ENCODE peak calls at places on chromosomes 5 and 9, in five cellular contexts. T is pancreas; O is activated CD4-positive, CD25-positive, alpha-beta regulatory T cell treated with anti-CD3 and anti-CD28 coated beads, Interleukin-2, amount 50 U/mL, for 24 hours; H is upper lobe of right lung; A is CD4-positive, CD25-positive, alpha-beta regulatory T cell. R is an unnamed sample.

GRCh38 chr5:173020154-173020581 is 36.0 kb upstream of the CREBRF start:
- ATAC-seq in T (no peak), O (no peak), H (no peak), A (no peak), R (no peak)

GRCh38 chr5:62268239-62268638 is 37.8 kb upstream of the KIF2A start:
- ATAC-seq in T (peak), O (peak), H (peak), A (no peak), R (no peak)

GRCh38 chr5:44945743-44946142 is 137.0 kb downstream of the MRPS30 start:
- ATAC-seq in T (no peak), O (no peak), H (no peak), A (no peak), R (no peak)

GRCh38 chr9:4855861-4856260 is 63.1 kb downstream of the RCL1 start:
- ATAC-seq in T (peak), O (no peak), H (peak), A (no peak), R (no peak)

GRCh38 chr9:2816476-2817141 is 27.3 kb downstream of the PUM3 start:
- ATAC-seq in T (peak), O (peak), H (peak), A (no peak), R (peak)

GRCh38 chr9:116990592-116990991 is 303.5 kb downstream of the TRIM32 start:
- ATAC-seq in T (no peak), O (no peak), H (no peak), A (no peak), R (no peak)

GRCh38 chr5:43338856-43339255 is 25.6 kb upstream of the HMGCS1 start:
- ATAC-seq in T (no peak), O (no peak), H (peak), A (no peak), R (no peak)

GRCh38 chr9:88579363-88579715 is 44.4 kb downstream of the NXNL2 start:
- ATAC-seq in T (no peak), O (no peak), H (no peak), A (no peak), R (no peak)

GRCh38 chr5:93723005-93723404 is 18.4 kb downstream of the POU5F2 start:
- ATAC-seq in T (peak), O (no peak), H (no peak), A (no peak), R (no peak)

GRCh38 chr9:2448193-2448738 is 173.3 kb upstream of the VLDLR start:
- ATAC-seq in T (no peak), O (no peak), H (no peak), A (no peak), R (no peak)

GRCh38 chr5:159441441-159441840 is 111.2 kb upstream of the IL12B start:
- ATAC-seq in T (peak), O (no peak), H (peak), A (no peak), R (no peak)

GRCh38 chr5:11398728-11399127 is 505.5 kb downstream of the CTNND2 start:
- ATAC-seq in T (no peak), O (no peak), H (no peak), A (no peak), R (no peak)

GRCh38 chr5:132456553-132457361 is 33.8 kb downstream of the IRF1 start:
- ATAC-seq in T (peak), O (peak), H (peak), A (peak), R (peak)

GRCh38 chr9:128940271-128940921 is 7.0 kb downstream of the DOLK start:
- ATAC-seq in T (no peak), O (no peak), H (peak), A (no peak), R (peak)

GRCh38 chr5:36717131-36717530 is 110.7 kb downstream of the SLC1A3 start:
- ATAC-seq in T (no peak), O (no peak), H (no peak), A (no peak), R (no peak)

GRCh38 chr5:138660051-138660572 is 84.9 kb upstream of the HSPA9 start:
- ATAC-seq in T (no peak), O (peak), H (no peak), A (no peak), R (no peak)

GRCh38 chr9:14302405-14302804 is 11.5 kb downstream of the NFIB start:
- ATAC-seq in T (peak), O (no peak), H (no peak), A (no peak), R (no peak)

GRCh38 chr5:146967646-146968045 is 89.1 kb upstream of the PPP2R2B start:
- ATAC-seq in T (no peak), O (no peak), H (no peak), A (no peak), R (no peak)

GRCh38 chr5:166957763-166958162 is 1333.7 kb upstream of the WWC1 start:
- ATAC-seq in T (peak), O (no peak), H (no peak), A (no peak), R (no peak)

GRCh38 chr5:61184708-61185107 is 22.4 kb upstream of the SMIM15 start:
- ATAC-seq in T (no peak), O (no peak), H (peak), A (no peak), R (no peak)

GRCh38 chr9:85200726-85201402 is 531.3 kb downstream of the NTRK2 start:
- ATAC-seq in T (peak), O (no peak), H (no peak), A (no peak), R (no peak)

GRCh38 chr9:89498845-89499480 is 1.1 kb upstream of the SEMA4D start:
- ATAC-seq in T (no peak), O (peak), H (peak), A (peak), R (no peak)

GRCh38 chr9:128027166-128027539 is 40.0 kb downstream of the NAIF1 start:
- ATAC-seq in T (no peak), O (peak), H (peak), A (no peak), R (no peak)

GRCh38 chr5:14407051-14407450 is 174.5 kb upstream of the OTULINL start:
- ATAC-seq in T (no peak), O (no peak), H (no peak), A (no peak), R (no peak)